ENCODE peak calls at places on chromosomes 2 and 18, in four cellular contexts. R, C, B and E are unnamed samples. For H3K9me3, the result is how much of the 10 kb centered on the place peaks cover.

GRCh38 chr2:174334781-174335604 is at the start of gene SP9:
- DNase-seq in C (peak), R (no peak), B (no peak), E (peak)

GRCh38 chr2:201021914-201022313 is 49.6 kb downstream of the HYCC2 start:
- DNase-seq in C (no peak), R (no peak), B (no peak), E (no peak)

GRCh38 chr18:46859855-46860254 is 57.5 kb downstream of the PIAS2 start:
- DNase-seq in C (no peak), R (no peak), B (no peak), E (no peak)

GRCh38 chr2:121128741-121129659 is 156.0 kb downstream of the TFCP2L1 start:
- DNase-seq in C (no peak), R (no peak), B (peak), E (peak)

GRCh38 chr2:118668431-118669424 is 178.7 kb downstream of the EN1 start:
- DNase-seq in B (no peak), C (no peak), R (no peak), E (no peak)

GRCh38 chr18:2303517-2304238 is 267.6 kb downstream of the METTL4 start:
- DNase-seq in C (no peak), R (no peak), B (no peak), E (no peak)

GRCh38 chr18:61965306-61965705 is 72.5 kb upstream of the RNF152 start:
- DNase-seq in B (no peak), C (no peak), R (no peak), E (no peak)

GRCh38 chr2:26492749-26493515 is 15.0 kb upstream of the OTOF start:
- DNase-seq in C (no peak), B (no peak), R (peak), E (no peak)

GRCh38 chr2:167767858-167768257 is 479.5 kb downstream of the STK39 start:
- DNase-seq in R (no peak), C (no peak), B (no peak), E (no peak)

GRCh38 chr2:216017365-216017764 is 4.0 kb upstream of the MREG start:
- DNase-seq in C (peak), B (no peak), R (no peak), E (peak)

GRCh38 chr2:18268400-18268799 is 292.1 kb downstream of the RDH14 start:
- DNase-seq in B (no peak), C (no peak), R (no peak), E (no peak)

GRCh38 chr2:42238644-42239288 is 69.6 kb downstream of the EML4 start:
- DNase-seq in C (no peak), R (no peak), B (peak), E (peak)

GRCh38 chr2:98903767-98904485 is 32.1 kb downstream of the CRACDL start:
- DNase-seq in C (no peak), B (no peak), R (peak), E (no peak)

GRCh38 chr2:63537306-63537705 is 51.0 kb downstream of the WDPCP start:
- DNase-seq in B (no peak), C (no peak), R (no peak), E (no peak)

GRCh38 chr2:179180242-179180641 is 84.4 kb downstream of the SESTD1 start:
- DNase-seq in C (no peak), R (no peak), B (no peak), E (no peak)

GRCh38 chr2:567865-568638 is 109.2 kb downstream of the TMEM18 start:
- DNase-seq in C (no peak), B (peak), R (no peak), E (no peak)

GRCh38 chr2:232028631-232029030 is 67.1 kb downstream of the DIS3L2 start:
- DNase-seq in C (no peak), B (no peak), R (no peak), E (no peak)

GRCh38 chr2:50895058-50895457 is 136.9 kb downstream of the NRXN1 start:
- DNase-seq in B (no peak), R (no peak), C (no peak), E (no peak)

GRCh38 chr2:222427606-222428320 is 3.4 kb downstream of the SGPP2 start:
- DNase-seq in R (no peak), B (no peak), C (no peak), E (no peak)

GRCh38 chr2:108594132-108594981 is 60.1 kb downstream of the LIMS1 start:
- DNase-seq in C (no peak), R (no peak), B (no peak), E (no peak)

GRCh38 chr2:23904692-23905091 is 22.2 kb downstream of the ATAD2B start:
- DNase-seq in R (no peak), C (no peak), B (no peak), E (no peak)

GRCh38 chr18:11464129-11464528 is 145.3 kb upstream of the SLC35G4 start:
- DNase-seq in B (no peak), R (no peak), C (no peak), E (no peak)

GRCh38 chr18:37346048-37346447 is 219.6 kb downstream of the CELF4 start:
- DNase-seq in R (no peak), C (no peak), B (no peak), E (peak)

GRCh38 chr18:6714027-6714426 is 15.5 kb upstream of the ARHGAP28 start:
- DNase-seq in R (no peak), B (no peak), C (no peak), E (no peak)

GRCh38 chr18:62183578-62184195 is 3.2 kb downstream of the PIGN start:
- DNase-seq in B (peak), C (peak), R (no peak), E (peak)

GRCh38 chr18:8052237-8052701 is 485.2 kb downstream of the PTPRM start:
- DNase-seq in R (no peak), C (no peak), B (no peak), E (no peak)

GRCh38 chr2:228066416-228066815 is 115.1 kb downstream of the SPHKAP start:
- DNase-seq in C (no peak), B (no peak), R (no peak), E (no peak)

GRCh38 chr2:181656450-181657261 is at the start of gene CERKL:
- DNase-seq in B (peak), C (peak), R (peak), E (peak)

GRCh38 chr2:11177871-11178598 is 22.8 kb downstream of the SLC66A3 start:
- DNase-seq in B (no peak), R (no peak), C (peak), E (peak)

GRCh38 chr2:167181674-167182073 is 293.4 kb downstream of the XIRP2 start:
- DNase-seq in B (no peak), C (no peak), R (no peak), E (no peak)

GRCh38 chr2:237967463-237967871 is 653 bp downstream of the UBE2F start:
- DNase-seq in C (peak), B (peak), R (peak), E (no peak)

GRCh38 chr2:238130111-238130695 is 8.3 kb upstream of the KLHL30 start:
- DNase-seq in B (no peak), C (no peak), R (peak), E (no peak)

GRCh38 chr2:49251766-49252165 is 97.5 kb upstream of the FSHR start:
- DNase-seq in R (no peak), C (no peak), B (no peak), E (no peak)

GRCh38 chr2:50748652-50749174 is 283.2 kb downstream of the NRXN1 start:
- DNase-seq in C (peak), B (no peak), R (no peak), E (no peak)

GRCh38 chr2:68730828-68731227 is 3.8 kb upstream of the ARHGAP25 start:
- DNase-seq in R (no peak), C (no peak), B (no peak), E (no peak)

DNA sequence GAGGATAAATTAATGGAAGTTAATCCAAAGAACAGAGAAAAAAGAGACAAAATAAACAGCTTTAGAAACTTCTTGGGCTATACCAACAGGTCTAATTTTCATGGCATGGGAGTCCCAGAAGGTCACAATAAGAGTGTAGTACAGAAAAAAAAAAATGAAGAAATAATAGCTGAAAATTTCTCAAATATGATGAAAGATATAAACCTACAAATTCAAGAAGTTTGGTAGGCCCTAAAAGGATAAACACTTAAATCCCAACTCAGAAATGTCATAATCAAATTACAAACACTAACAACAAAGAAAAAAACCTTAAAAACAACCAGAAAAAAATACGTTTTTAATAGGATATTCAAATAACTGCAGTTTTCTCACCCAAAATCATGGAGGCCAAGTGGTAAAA is 229.3 kb upstream of the ZEB2 start:
- DNase-seq in R (no peak), C (no peak), B (no peak), E (no peak)
- H3K9me3 ChIP-seq in R (half or more), C (under half), B (under half), E (under half)

DNA sequence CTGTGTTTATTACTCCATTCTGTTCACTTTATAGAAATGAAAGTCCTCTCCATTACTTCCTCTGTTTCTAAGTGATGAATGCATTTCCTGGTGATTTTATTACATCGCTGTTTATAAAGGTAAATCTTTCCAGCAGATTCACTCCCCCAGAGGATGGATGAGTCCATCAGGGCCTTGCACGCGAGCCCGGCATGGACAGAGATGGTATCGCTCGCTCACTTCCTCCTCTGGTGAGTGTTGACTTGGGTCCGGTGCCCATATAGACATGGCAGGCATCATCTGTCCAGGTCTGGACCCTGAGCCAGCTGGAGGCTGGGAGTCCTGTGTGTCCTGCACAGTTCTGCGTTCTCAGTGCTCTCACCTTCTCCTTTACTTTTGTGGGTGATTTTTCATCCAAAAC is 733.6 kb upstream of the SALL3 start:
- DNase-seq in B (no peak), R (no peak), C (no peak), E (no peak)
- H3K9me3 ChIP-seq in B (under half), R (under half), C (under half), E (under half)

DNA sequence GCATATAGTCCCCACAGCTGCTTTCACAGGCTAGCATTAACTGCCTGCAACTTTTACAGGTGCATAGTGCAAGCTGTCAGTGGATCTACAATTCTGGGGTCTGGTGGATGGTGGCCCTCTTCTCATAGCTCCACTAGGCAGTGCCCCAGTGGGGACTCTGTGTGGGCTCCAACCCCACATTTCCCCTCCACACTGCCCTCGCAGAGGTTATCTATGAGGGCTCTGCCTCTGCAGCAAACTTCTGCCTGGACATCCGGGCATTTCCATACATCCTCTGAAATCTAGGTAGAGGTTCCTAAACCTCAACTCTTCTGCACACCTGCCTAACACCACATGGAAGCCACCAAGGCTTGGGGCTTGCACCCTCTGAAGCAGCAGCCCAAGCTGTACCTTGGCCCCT is 59.2 kb downstream of the KDM3A start:
- DNase-seq in B (no peak), C (no peak), R (no peak), E (no peak)
- H3K9me3 ChIP-seq in B (under half), C (under half), R (under half), E (under half)

DNA sequence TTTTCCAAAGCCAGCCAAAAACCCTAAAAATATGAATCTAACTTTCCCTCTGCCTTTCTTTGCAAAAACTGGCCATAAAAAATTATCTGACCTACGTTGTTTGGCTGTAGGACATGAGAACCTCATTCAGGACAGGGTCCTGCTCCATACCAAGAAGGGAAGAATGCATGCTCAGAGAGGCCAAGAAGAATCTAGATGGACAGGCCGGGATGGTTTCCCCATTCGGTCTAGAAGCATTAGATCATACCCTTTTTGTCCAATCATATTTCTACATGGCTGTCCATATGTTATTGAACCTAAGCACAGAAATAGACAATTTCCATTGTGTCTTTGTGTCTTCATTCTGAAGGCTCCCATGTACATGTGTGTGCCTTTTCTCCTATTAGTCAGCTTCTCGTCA is 2120.4 kb upstream of the PIK3C3 start:
- DNase-seq in C (no peak), B (no peak), R (no peak), E (no peak)
- H3K9me3 ChIP-seq in C (under half), B (under half), R (under half), E (under half)

GRCh38 chr2:2861666-2862240 is 515.9 kb downstream of the EIPR1 start:
- DNase-seq in R (peak), B (no peak), C (no peak), E (no peak)

GRCh38 chr2:2860583-2861300 is 516.9 kb downstream of the EIPR1 start:
- DNase-seq in C (no peak), R (peak), B (no peak), E (no peak)

GRCh38 chr2:2859732-2860131 is 517.9 kb downstream of the EIPR1 start:
- DNase-seq in C (no peak), R (no peak), B (no peak), E (no peak)

GRCh38 chr2:2859164-2859563 is 518.5 kb downstream of the EIPR1 start:
- DNase-seq in B (no peak), R (peak), C (peak), E (no peak)

GRCh38 chr2:2862386-2862785 is 515.2 kb downstream of the EIPR1 start:
- DNase-seq in R (peak), B (no peak), C (no peak), E (no peak)
- H3K9me3 ChIP-seq in R (under half), B (under half), C (under half), E (under half)

DNA sequence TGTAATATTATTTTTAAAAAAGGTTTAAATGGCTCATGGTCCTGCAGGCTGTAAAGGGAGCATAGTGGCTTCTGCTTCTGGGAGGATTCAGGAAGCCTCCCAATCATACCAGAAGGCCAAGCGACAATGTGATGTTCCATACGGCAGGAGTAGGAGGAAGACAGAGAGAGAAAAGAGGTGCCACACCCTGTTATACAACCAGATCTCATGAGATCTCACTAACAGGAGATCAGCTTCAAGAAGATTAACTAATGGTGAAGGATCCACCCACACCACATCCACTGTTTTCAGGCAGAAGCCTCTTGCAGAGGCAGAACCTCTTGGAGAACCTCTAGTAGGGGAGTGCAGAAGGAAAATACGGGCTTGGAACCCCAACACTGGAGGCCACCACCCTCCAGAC is 103.9 kb upstream of the TEKT4 start:
- DNase-seq in C (no peak), R (no peak), B (no peak), E (no peak)
- H3K9me3 ChIP-seq in C (under half), R (under half), B (under half), E (under half)